ENCODE peak calls at places on chromosomes 11 and 22, in five cellular contexts. P is fibroblast of mammary gland, Z is AG04449, H is PC-9, I is GM13976. Y is an unnamed sample.

GRCh38 chr22:24414984-24415945 is 12.1 kb upstream of the ADORA2A start:
- DNase-seq in P (no peak), Z (no peak), H (no peak), I (no peak), Y (no peak)

GRCh38 chr11:44752727-44753126 is 26.0 kb downstream of the TSPAN18 start:
- DNase-seq in P (no peak), Z (no peak), H (no peak), I (no peak), Y (no peak)

GRCh38 chr11:98568011-98568410 is 452.7 kb upstream of the CNTN5 start:
- DNase-seq in P (peak), Z (no peak), H (no peak), I (no peak), Y (no peak)

GRCh38 chr11:102241026-102241425 is 76.3 kb upstream of the BIRC3 start:
- DNase-seq in P (peak), Z (no peak), H (no peak), I (no peak), Y (no peak)

GRCh38 chr11:79956061-79956460 is 515.2 kb upstream of the TENM4 start:
- DNase-seq in P (no peak), Z (no peak), H (no peak), I (no peak), Y (no peak)

GRCh38 chr11:18540207-18541009 is 13.7 kb upstream of the TSG101 start:
- DNase-seq in P (peak), Z (no peak), H (no peak), I (peak), Y (no peak)

GRCh38 chr22:41772198-41772597 is 28.3 kb upstream of the CCDC134 start:
- DNase-seq in P (no peak), Z (no peak), H (peak), I (no peak), Y (no peak)

GRCh38 chr11:28017816-28018215 is 90.1 kb downstream of the KIF18A start:
- DNase-seq in P (peak), Z (peak), H (no peak), I (no peak), Y (no peak)

GRCh38 chr22:44782286-44782830 is 30.0 kb downstream of the ARHGAP8 start:
- DNase-seq in P (peak), Z (no peak), H (no peak), I (no peak), Y (no peak)

GRCh38 chr22:49274754-49275380 is 552.8 kb downstream of the BRD1 start:
- DNase-seq in P (no peak), Z (no peak), H (no peak), I (no peak), Y (no peak)

GRCh38 chr11:75147875-75148263 is 3.0 kb upstream of the SLCO2B1 start:
- DNase-seq in P (no peak), Z (no peak), H (no peak), I (no peak), Y (no peak)

GRCh38 chr11:67732045-67732787 is 57.8 kb upstream of the ALDH3B2 start:
- DNase-seq in P (no peak), Z (no peak), H (no peak), I (peak), Y (no peak)

GRCh38 chr22:29369460-29369859 is 18.9 kb downstream of the AP1B1 start:
- DNase-seq in P (peak), Z (no peak), H (peak), I (no peak), Y (no peak)

GRCh38 chr11:61119055-61119454 is 16.8 kb downstream of the CD5 start:
- DNase-seq in P (no peak), Z (no peak), H (no peak), I (no peak), Y (no peak)

GRCh38 chr22:42704896-42705295 is 15.8 kb downstream of the A4GALT start:
- DNase-seq in P (no peak), Z (no peak), H (no peak), I (no peak), Y (no peak)

GRCh38 chr11:2778630-2779498 is 79.1 kb upstream of the KCNQ1OT1 start:
- DNase-seq in P (no peak), Z (no peak), H (peak), I (no peak), Y (peak)

GRCh38 chr11:119666061-119666460 is 62.9 kb downstream of the NECTIN1 start:
- DNase-seq in P (no peak), Z (no peak), H (no peak), I (no peak), Y (no peak)

GRCh38 chr11:132106336-132106982 is 736.0 kb downstream of the NTM start:
- DNase-seq in P (no peak), Z (no peak), H (no peak), I (no peak), Y (no peak)

GRCh38 chr11:124429599-124429998 is 4.9 kb upstream of the OR8B4 start:
- DNase-seq in P (no peak), Z (no peak), H (no peak), I (no peak), Y (no peak)

GRCh38 chr11:72738199-72739141 is 13.7 kb downstream of the ARAP1 start:
- DNase-seq in P (peak), Z (no peak), H (peak), I (peak), Y (no peak)

GRCh38 chr11:90344546-90344945 is 121.7 kb upstream of the CHORDC1 start:
- DNase-seq in P (no peak), Z (no peak), H (peak), I (no peak), Y (no peak)

GRCh38 chr22:46007848-46008261 is 30.9 kb upstream of the WNT7B start:
- DNase-seq in P (peak), Z (peak), H (peak), I (no peak), Y (no peak)

GRCh38 chr11:61828629-61829407 is 718 bp downstream of the FADS2 start:
- DNase-seq in P (peak), Z (no peak), H (peak), I (peak), Y (no peak)

GRCh38 chr22:35548762-35549106 is 8.1 kb downstream of the RASD2 start:
- DNase-seq in P (no peak), Z (no peak), H (no peak), I (no peak), Y (no peak)

GRCh38 chr22:35549338-35549737 is 8.7 kb downstream of the RASD2 start:
- DNase-seq in P (no peak), Z (no peak), H (no peak), I (no peak), Y (no peak)

GRCh38 chr22:35546886-35547285 is 6.3 kb downstream of the RASD2 start:
- DNase-seq in P (no peak), Z (no peak), H (no peak), I (no peak), Y (no peak)

GRCh38 chr22:35544810-35545209 is 4.2 kb downstream of the RASD2 start:
- DNase-seq in P (no peak), Z (no peak), H (no peak), I (no peak), Y (no peak)

DNA sequence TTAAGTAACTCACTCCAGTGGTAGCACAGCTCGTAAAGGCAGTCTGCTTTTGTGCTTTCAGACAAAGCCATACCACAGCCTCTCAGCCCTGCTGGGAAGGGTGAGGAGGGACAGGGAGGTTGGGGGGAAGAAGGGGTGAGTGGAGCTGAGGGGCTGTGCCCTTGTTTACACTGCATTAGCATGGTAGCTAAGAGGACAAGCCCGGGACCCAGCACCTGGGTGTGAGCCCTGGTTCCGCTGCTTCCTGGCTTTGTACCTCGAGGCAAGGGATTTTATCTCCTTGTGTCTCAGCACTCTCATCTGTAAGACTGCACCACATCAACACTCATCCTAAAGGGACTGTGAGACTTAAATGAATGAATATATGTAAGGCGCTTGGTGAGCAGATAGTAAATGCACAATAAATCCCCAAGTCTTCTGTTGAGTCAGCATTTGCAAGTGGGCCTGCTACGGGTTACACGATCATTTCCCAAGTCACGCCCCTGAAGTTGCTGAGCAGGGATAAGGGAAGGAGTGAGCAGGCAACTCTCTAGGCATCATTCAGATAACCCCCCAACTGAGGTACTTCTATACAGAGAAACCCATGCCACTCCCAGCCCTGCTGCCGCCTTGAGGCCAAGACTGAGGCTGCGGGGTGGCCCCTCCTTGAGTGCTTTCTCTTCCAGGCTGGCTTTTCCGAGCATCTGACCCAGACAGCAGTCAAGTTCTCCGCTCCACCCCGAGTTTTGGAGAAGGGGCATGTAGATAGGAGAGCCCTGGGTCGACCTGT is 7.5 kb downstream of the RASD2 start:
- DNase-seq in P (no peak), Z (no peak), H (no peak), I (no peak), Y (no peak)
- TF ChIP-seq CTCF in P (peak), Z (no peak), H (no peak), I (no peak), Y (peak)

DNA sequence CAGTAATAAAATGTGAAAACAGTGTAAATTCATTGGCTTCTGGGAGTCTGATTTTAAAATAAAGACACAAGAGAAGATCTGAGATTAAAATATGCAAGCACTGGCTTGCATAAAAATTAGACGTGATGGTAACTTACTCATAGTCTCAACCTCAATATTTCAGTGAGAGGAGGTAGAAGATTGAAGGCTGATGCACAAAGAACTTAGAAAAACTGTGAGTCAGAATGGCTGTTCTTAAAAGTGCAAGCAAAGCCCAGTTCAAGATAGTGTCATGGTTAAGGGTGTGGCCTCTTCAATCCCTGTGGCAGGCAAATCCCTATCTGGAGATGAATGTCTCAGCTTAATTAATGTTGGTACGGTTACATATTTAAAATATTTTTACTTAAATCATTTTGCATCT is 33.6 kb upstream of the FIBIN start:
- DNase-seq in P (peak), Z (no peak), H (no peak), I (no peak), Y (no peak)
- TF ChIP-seq CTCF in P (no peak), Z (no peak), H (no peak), I (no peak), Y (no peak)

DNA sequence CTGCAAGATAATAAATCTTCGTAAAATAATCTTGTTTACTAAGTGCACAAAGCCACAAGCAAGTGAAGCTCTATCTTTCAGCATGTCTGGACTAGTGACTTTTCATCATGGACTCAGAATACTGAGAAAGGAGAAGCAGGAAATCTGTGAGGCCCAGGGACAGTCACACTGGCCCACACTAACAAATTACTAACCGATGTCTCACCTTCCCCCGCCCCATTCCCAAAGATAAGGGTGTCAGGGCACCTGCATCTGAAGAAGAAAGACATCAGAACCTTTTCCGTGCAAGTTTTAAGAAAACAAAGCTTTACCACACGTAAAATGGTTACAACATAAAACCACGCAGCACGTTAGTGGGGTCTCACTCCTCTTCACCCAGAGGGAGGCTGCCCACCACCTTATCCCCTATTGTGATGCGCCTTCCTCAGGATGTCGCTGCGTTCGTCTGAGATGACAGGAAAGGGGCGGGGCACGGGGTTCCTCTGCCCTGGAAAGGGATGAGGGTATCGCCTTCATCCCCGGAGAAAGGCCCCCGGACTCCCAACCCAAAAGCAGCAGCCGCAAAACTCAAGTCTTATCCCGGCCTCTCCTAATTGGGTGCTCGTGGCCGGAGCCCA is 603 bp downstream of the BTBD10 start:
- DNase-seq in P (peak), Z (no peak), H (peak), I (peak), Y (no peak)
- TF ChIP-seq CTCF in P (no peak), Z (no peak), H (no peak), I (no peak), Y (no peak)

GRCh38 chr22:38098410-38099249 is 11.9 kb downstream of the BAIAP2L2 start:
- DNase-seq in P (peak), Z (no peak), H (no peak), I (no peak), Y (no peak)

GRCh38 chr22:38103641-38104040 is 6.8 kb downstream of the BAIAP2L2 start:
- DNase-seq in P (no peak), Z (no peak), H (no peak), I (no peak), Y (no peak)

GRCh38 chr22:38097058-38097457 is 13.1 kb upstream of the SLC16A8 start:
- DNase-seq in P (no peak), Z (no peak), H (no peak), I (no peak), Y (no peak)

DNA sequence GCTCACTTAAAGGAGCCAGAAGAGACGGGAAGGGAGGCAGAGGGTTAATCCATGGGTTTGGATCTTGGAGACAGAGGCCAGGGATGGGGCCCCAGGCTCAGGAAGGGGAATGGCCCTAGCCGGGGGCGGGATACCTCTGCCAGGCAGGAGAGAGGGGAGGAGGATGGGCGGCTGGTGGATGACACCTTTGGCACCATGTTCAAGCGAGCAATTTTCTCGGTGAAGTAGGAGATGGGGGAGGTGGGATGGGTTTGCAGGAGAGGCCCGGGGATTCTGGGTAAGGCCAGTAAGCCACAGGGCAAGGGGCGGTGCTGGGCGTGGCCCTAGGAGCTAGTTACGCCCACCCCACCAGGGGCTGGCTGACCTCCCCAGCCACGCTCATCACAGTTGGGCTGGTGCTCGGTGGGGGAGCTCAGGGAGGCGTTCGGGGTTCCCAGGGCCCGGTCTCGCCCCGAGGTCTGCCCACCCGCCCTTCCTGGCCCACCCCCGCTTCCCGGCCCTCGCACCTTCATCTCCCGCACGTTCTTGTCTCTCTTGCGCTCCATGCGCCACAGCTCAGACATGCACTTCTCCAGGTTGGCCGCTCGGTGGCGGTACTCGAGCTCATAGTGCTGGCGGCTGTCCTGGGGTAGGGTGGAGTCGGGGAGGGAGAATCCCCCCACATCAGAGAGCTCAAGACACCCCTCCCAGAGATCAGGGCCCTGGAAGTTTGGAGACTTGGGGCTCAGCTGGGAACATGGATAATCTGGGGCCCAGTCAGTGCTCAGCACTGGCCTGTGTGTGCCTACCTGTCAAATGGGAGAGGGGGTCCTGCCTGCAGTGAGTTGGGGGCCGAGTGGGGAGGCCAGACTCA is 12.7 kb downstream of the BAIAP2L2 start:
- DNase-seq in P (peak), Z (no peak), H (no peak), I (no peak), Y (peak)
- TF ChIP-seq CTCF in P (peak), Z (peak), H (no peak), I (no peak), Y (peak)

DNA sequence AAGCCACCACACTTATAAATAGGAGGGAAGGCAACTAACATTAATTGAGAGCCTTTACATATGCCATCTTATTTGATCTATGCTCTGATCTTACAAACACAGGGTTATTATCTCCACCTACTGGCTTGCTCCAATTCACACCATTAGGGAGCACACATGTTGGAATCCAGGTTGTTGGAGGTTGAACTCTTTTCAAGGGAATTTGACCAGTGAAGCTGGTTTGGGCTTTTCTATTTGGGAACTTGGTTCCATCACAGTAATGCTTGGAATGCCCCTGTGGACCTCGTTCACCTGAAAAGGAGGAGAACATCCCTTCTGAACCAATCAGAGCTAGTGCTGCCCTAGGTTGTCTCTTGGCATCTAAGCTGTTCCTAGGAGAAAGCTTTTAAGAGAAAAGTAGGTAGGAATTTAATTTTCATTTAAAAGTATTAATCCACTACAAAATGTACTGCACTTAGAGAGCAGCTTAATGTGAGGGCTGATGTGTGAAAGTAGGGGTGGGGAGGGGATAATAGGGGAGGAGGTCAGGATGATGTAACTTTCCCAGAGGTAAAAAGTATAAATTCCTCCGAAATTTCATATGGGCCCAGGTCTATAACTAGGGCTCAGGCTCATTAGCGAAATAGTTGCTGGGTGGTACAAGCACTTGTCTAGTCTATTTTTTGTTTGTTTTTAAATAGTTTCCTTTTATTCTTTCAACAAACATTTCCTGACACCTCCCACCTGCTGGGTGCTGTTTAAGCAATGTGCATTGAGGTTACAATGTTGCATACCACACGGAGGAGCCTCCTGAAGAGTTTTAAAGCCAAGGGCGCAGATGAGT is 7.6 kb upstream of the MICAL2 start:
- DNase-seq in P (no peak), Z (no peak), H (no peak), I (no peak), Y (no peak)
- TF ChIP-seq CTCF in P (peak), Z (no peak), H (no peak), I (no peak), Y (no peak)

GRCh38 chr11:70064726-70065317 is 13.3 kb upstream of the ANO1 start:
- DNase-seq in P (no peak), Z (no peak), H (peak), I (peak), Y (no peak)
- TF ChIP-seq CTCF in P (no peak), Z (no peak), H (no peak), I (no peak), Y (no peak)

GRCh38 chr22:22461111-22461510 is 47.4 kb downstream of the ZNF280B start:
- DNase-seq in P (no peak), Z (no peak), H (no peak), I (no peak), Y (no peak)

GRCh38 chr22:22461583-22461982 is 47.0 kb downstream of the ZNF280B start:
- DNase-seq in P (no peak), Z (no peak), H (no peak), I (no peak), Y (no peak)

GRCh38 chr22:22458896-22459588 is 49.5 kb downstream of the ZNF280B start:
- DNase-seq in P (no peak), Z (no peak), H (no peak), I (no peak), Y (no peak)

GRCh38 chr22:22460060-22460459 is 48.5 kb downstream of the ZNF280B start:
- DNase-seq in P (no peak), Z (no peak), H (no peak), I (no peak), Y (no peak)

DNA sequence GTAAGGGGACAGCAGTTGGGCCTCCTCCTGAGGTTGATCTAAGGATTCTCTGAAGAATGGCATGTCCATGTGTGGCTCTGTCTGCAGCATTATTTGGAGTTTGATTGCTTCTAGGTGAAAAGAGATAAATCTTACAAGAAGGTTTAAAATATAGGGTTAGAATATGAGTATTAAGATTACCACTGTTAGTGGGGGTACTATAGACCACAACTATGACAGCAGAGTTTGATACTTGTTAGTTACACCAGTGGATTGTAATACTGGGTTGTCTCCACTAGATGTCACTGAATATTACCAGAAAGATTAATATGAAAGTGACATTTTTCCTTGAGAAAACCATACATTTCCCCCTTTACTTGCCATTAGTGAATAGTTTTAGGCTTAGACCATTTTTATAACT is 47.9 kb downstream of the ZNF280B start:
- DNase-seq in P (peak), Z (no peak), H (no peak), I (peak), Y (no peak)
- TF ChIP-seq CTCF in P (peak), Z (peak), H (peak), I (peak), Y (peak)